ENCODE peak calls at places on chromosomes 16 and 17, in eight cellular contexts. J is colonic mucosa; G is foreskin fibroblast; Q is naive thymus-derived CD4-positive, alpha-beta T cell; K is HEK293T; Y is stimulated activated CD4-positive, alpha-beta T cell treated with anti-CD3 and anti-CD28 coated beads, Interleukin-1b, Interleukin-23, amount 100 ng/mL, for 1 hour; X is T-helper 9 cell; H is stimulated activated CD8-positive, alpha-beta memory T cell treated with anti-CD3 and anti-CD28 coated beads, Interleukin-2, amount 100 ng/mL, for 1 hour. N is an unnamed sample.

GRCh38 chr17:57927048-57927723 is 28.0 kb downstream of the CUEDC1 start:
- DNase-seq in J (peak; percentile 73), G (peak; percentile 91), Q (no peak), K (no peak), Y (no peak), X (no peak), H (no peak), N (no peak)

GRCh38 chr17:9239821-9240658 is 218.7 kb downstream of the NTN1 start:
- DNase-seq in J (peak; percentile 79), G (peak; percentile 78), Q (peak; percentile 76), K (peak; percentile 93), Y (peak; percentile 9), X (peak; percentile 57), H (peak; percentile 33), N (no peak)

GRCh38 chr17:76475302-76475701 is 7.9 kb downstream of the AANAT start:
- DNase-seq in J (no peak), G (no peak), Q (no peak), K (no peak), Y (no peak), X (no peak), H (no peak), N (no peak)

GRCh38 chr17:82985436-82985820 is 94.0 kb upstream of the METRNL start:
- DNase-seq in J (no peak), G (no peak), Q (peak; percentile 32), K (no peak), Y (no peak), X (no peak), H (no peak), N (peak; percentile 72)

GRCh38 chr17:16517477-16517876 is 25.5 kb upstream of the LRRC75A start:
- DNase-seq in J (no peak), G (no peak), Q (no peak), K (no peak), Y (no peak), X (no peak), H (no peak), N (no peak)

GRCh38 chr16:9763505-9763904 is 418.7 kb downstream of the GRIN2A start:
- DNase-seq in J (no peak), G (no peak), Q (no peak), K (no peak), Y (no peak), X (no peak), H (no peak), N (no peak)

GRCh38 chr17:35540589-35541404 is 3.3 kb upstream of the SLFN12L start:
- DNase-seq in J (peak; percentile 43), G (peak; percentile 33), Q (peak; percentile 41), K (no peak), Y (no peak), X (peak; percentile 16), H (no peak), N (peak; percentile 94)

GRCh38 chr17:76812968-76813367 is 55.2 kb upstream of the MGAT5B start:
- DNase-seq in J (no peak), G (no peak), Q (no peak), K (no peak), Y (no peak), X (no peak), H (no peak), N (no peak)

GRCh38 chr16:56930516-56931252 is 1.3 kb upstream of the HERPUD1 start:
- DNase-seq in J (peak; percentile 35), G (no peak), Q (no peak), K (no peak), Y (no peak), X (no peak), H (no peak), N (no peak)

GRCh38 chr17:27581016-27581415 is 50.0 kb upstream of the LGALS9 start:
- DNase-seq in J (no peak), G (no peak), Q (no peak), K (no peak), Y (no peak), X (no peak), H (no peak), N (no peak)

GRCh38 chr17:38619937-38620550 is 14.3 kb upstream of the SRCIN1 start:
- DNase-seq in J (no peak), G (no peak), Q (no peak), K (no peak), Y (no peak), X (no peak), H (no peak), N (no peak)

GRCh38 chr17:80931421-80932265 is 60.0 kb upstream of the CHMP6 start:
- DNase-seq in J (no peak), G (peak; percentile 82), Q (no peak), K (peak; percentile 73), Y (no peak), X (no peak), H (no peak), N (no peak)